ENCODE peak calls at places on chromosome 18, in four cellular contexts. D is RPMI7951, R is PC-3, V is D341Med. M is an unnamed sample.

GRCh38 chr18:57775937-57776336 is 27.2 kb downstream of the ATP8B1 start:
- DNase-seq in D (no peak), R (peak), V (no peak), M (no peak)

GRCh38 chr18:37499008-37499407 is 66.6 kb downstream of the CELF4 start:
- DNase-seq in D (no peak), R (no peak), V (no peak), M (no peak)

GRCh38 chr18:5073026-5073944 is 123.8 kb downstream of the AKAIN1 start:
- DNase-seq in D (peak), R (peak), V (peak), M (peak)

GRCh38 chr18:51279367-51279984 is 82.0 kb upstream of the MEX3C start:
- DNase-seq in D (no peak), R (no peak), V (no peak), M (no peak)

GRCh38 chr18:13500227-13500865 is 226.0 kb downstream of the FAM210A start:
- DNase-seq in D (peak), R (no peak), V (no peak), M (no peak)

GRCh38 chr18:46485675-46486200 is 171.3 kb downstream of the LOXHD1 start:
- DNase-seq in D (no peak), R (peak), V (peak), M (no peak)

GRCh38 chr18:35746826-35747339 is 165.3 kb downstream of the GALNT1 start:
- DNase-seq in D (no peak), R (no peak), V (no peak), M (no peak)

GRCh38 chr18:41642756-41643155 is 312.3 kb upstream of the PIK3C3 start:
- DNase-seq in D (no peak), R (peak), V (no peak), M (no peak)

GRCh38 chr18:1668284-1668683 is 763.6 kb downstream of the ADCYAP1 start:
- DNase-seq in D (no peak), R (no peak), V (no peak), M (no peak)

GRCh38 chr18:45974088-45974536 is 7.0 kb upstream of the EPG5 start:
- DNase-seq in D (peak), R (peak), V (peak), M (peak)

GRCh38 chr18:54906636-54907180 is 52.6 kb downstream of the CCDC68 start:
- DNase-seq in D (no peak), R (no peak), V (no peak), M (no peak)

GRCh38 chr18:44680271-44681038 is at the start of gene SETBP1:
- DNase-seq in D (peak), R (peak), V (peak), M (no peak)

GRCh38 chr18:43805646-43806194 is 528.4 kb upstream of the SYT4 start:
- DNase-seq in D (no peak), R (peak), V (no peak), M (no peak)

GRCh38 chr18:21129586-21130216 is 18.1 kb upstream of the ROCK1 start:
- DNase-seq in D (no peak), R (no peak), V (no peak), M (no peak)

GRCh38 chr18:23887493-23887892 is 127.1 kb upstream of the TTC39C start:
- DNase-seq in D (peak), R (no peak), V (no peak), M (no peak)

M was measured in foreskin melanocyte.